ENCODE peak calls at places on chromosome 12, in six cellular contexts. I is RWPE1; F is activated CD4-positive, alpha-beta memory T cell treated with anti-CD3 and anti-CD28 coated beads, Interleukin-2, amount 10 ng/mL, durations not matched to agents 7 days and 5 days; T is GM18507; N is fibroblast of mammary gland; Z is NCI-H774. R is an unnamed sample.

GRCh38 chr12:110694330-110694891 is 5.5 kb upstream of the HVCN1 start:
- DNase-seq in N (no peak), I (no peak), T (no peak), F (no peak), Z (no peak), R (no peak)

GRCh38 chr12:68310370-68310769 is 21.8 kb downstream of the MDM1 start:
- DNase-seq in I (peak), N (peak), F (no peak), Z (no peak), T (no peak), R (peak)

GRCh38 chr12:122895290-122895689 is 634 bp downstream of the VPS37B start:
- DNase-seq in I (no peak), Z (no peak), F (no peak), T (no peak), N (no peak), R (no peak)

GRCh38 chr12:105214670-105215375 is 21.2 kb downstream of the APPL2 start:
- DNase-seq in Z (no peak), N (no peak), T (no peak), F (no peak), I (peak), R (peak)

GRCh38 chr12:113007166-113007565 is 28.8 kb downstream of the OAS2 start:
- DNase-seq in I (no peak), T (no peak), N (peak), F (no peak), Z (no peak), R (no peak)

GRCh38 chr12:56143225-56143624 is 9.2 kb upstream of the MYL6B start:
- DNase-seq in F (no peak), T (no peak), I (no peak), Z (no peak), N (no peak), R (no peak)

GRCh38 chr12:109525279-109525585 is 47.8 kb downstream of the UBE3B start:
- DNase-seq in N (no peak), T (no peak), I (no peak), Z (no peak), F (no peak), R (no peak)

GRCh38 chr12:103249614-103250013 is 246.2 kb downstream of the C12orf42 start:
- DNase-seq in T (no peak), N (no peak), Z (peak), F (no peak), I (no peak), R (peak)

GRCh38 chr12:25756974-25757665 is 201.4 kb upstream of the RASSF8 start:
- DNase-seq in F (no peak), T (no peak), I (no peak), N (no peak), Z (no peak), R (no peak)

GRCh38 chr12:113774526-113774925 is 191.6 kb downstream of the RBM19 start:
- DNase-seq in T (no peak), F (no peak), Z (no peak), N (no peak), I (no peak), R (no peak)

GRCh38 chr12:130335517-130336392 is 1.9 kb upstream of the PIWIL1 start:
- DNase-seq in I (peak), N (peak), Z (peak), T (no peak), F (no peak), R (no peak)

GRCh38 chr12:41224066-41224465 is 35.9 kb downstream of the PDZRN4 start:
- DNase-seq in Z (no peak), F (no peak), N (no peak), T (no peak), I (no peak), R (no peak)

GRCh38 chr12:119666900-119667576 is 895 bp upstream of the PRKAB1 start:
- DNase-seq in T (no peak), F (no peak), I (no peak), N (no peak), Z (no peak), R (no peak)

GRCh38 chr12:79238246-79238645 is 373.7 kb downstream of the SYT1 start:
- DNase-seq in N (no peak), I (no peak), Z (no peak), F (no peak), T (no peak), R (no peak)